ENCODE peak calls at places on chromosomes 12 and 14, in nine cellular contexts. One of them, this sample, is unnamed.

GRCh38 chr12:30925607-30926242 is 823 bp upstream of the TSPAN11 start:
- DNase-seq in OCI-LY7: no peak
- DNase-seq in tibial artery: peak; percentile 9
- DNase-seq in substantia nigra: no peak
- DNase-seq in heart right ventricle: no peak
- DNase-seq in PC-3: no peak
- DNase-seq in dorsolateral prefrontal cortex: no peak
- DNase-seq in GM23248: no peak
- DNase-seq in A673: no peak
- DNase-seq in this sample: no peak

GRCh38 chr14:95133282-95133681 is 24.0 kb downstream of the DICER1 start:
- DNase-seq in substantia nigra: no peak
- DNase-seq in dorsolateral prefrontal cortex: no peak
- DNase-seq in GM23248: no peak
- DNase-seq in PC-3: no peak
- DNase-seq in A673: no peak
- DNase-seq in heart right ventricle: no peak
- DNase-seq in OCI-LY7: no peak
- DNase-seq in tibial artery: no peak
- DNase-seq in this sample: no peak

GRCh38 chr12:104736307-104736706 is 221.8 kb downstream of the SLC41A2 start:
- DNase-seq in GM23248: peak; percentile 95
- DNase-seq in OCI-LY7: no peak
- DNase-seq in heart right ventricle: no peak
- DNase-seq in A673: peak; percentile 27
- DNase-seq in substantia nigra: no peak
- DNase-seq in tibial artery: no peak
- DNase-seq in PC-3: no peak
- DNase-seq in dorsolateral prefrontal cortex: no peak
- DNase-seq in this sample: no peak

GRCh38 chr14:35355981-35356839 is 48.3 kb downstream of the NFKBIA start:
- DNase-seq in heart right ventricle: no peak
- DNase-seq in OCI-LY7: no peak
- DNase-seq in A673: peak; percentile 33
- DNase-seq in GM23248: peak; percentile 60
- DNase-seq in dorsolateral prefrontal cortex: no peak
- DNase-seq in tibial artery: no peak
- DNase-seq in substantia nigra: no peak
- DNase-seq in PC-3: peak; percentile 53
- DNase-seq in this sample: peak; percentile 84

GRCh38 chr12:132392389-132393244 is 63.2 kb upstream of the GALNT9 start:
- DNase-seq in PC-3: no peak
- DNase-seq in tibial artery: no peak
- DNase-seq in A673: no peak
- DNase-seq in GM23248: no peak
- DNase-seq in dorsolateral prefrontal cortex: no peak
- DNase-seq in OCI-LY7: no peak
- DNase-seq in heart right ventricle: no peak
- DNase-seq in substantia nigra: no peak
- DNase-seq in this sample: no peak

GRCh38 chr12:52249041-52249461 is 16.0 kb downstream of the KRT7 start:
- DNase-seq in heart right ventricle: peak; percentile 61
- DNase-seq in GM23248: peak; percentile 36
- DNase-seq in OCI-LY7: no peak
- DNase-seq in PC-3: peak; percentile 62
- DNase-seq in substantia nigra: peak; percentile 50
- DNase-seq in dorsolateral prefrontal cortex: peak; percentile 16
- DNase-seq in tibial artery: peak; percentile 60
- DNase-seq in A673: no peak
- DNase-seq in this sample: peak; percentile 49

GRCh38 chr12:103858335-103858734 is 17.3 kb upstream of the NT5DC3 start:
- DNase-seq in tibial artery: no peak
- DNase-seq in GM23248: no peak
- DNase-seq in PC-3: no peak
- DNase-seq in heart right ventricle: no peak
- DNase-seq in substantia nigra: no peak
- DNase-seq in dorsolateral prefrontal cortex: no peak
- DNase-seq in OCI-LY7: no peak
- DNase-seq in A673: no peak
- DNase-seq in this sample: no peak

GRCh38 chr12:106226884-106227640 is 20.8 kb downstream of the CKAP4 start:
- DNase-seq in tibial artery: no peak
- DNase-seq in substantia nigra: peak; percentile 7
- DNase-seq in heart right ventricle: peak; percentile 43
- DNase-seq in A673: peak; percentile 70
- DNase-seq in OCI-LY7: peak; percentile 70
- DNase-seq in GM23248: peak; percentile 79
- DNase-seq in dorsolateral prefrontal cortex: peak; percentile 17
- DNase-seq in PC-3: peak; percentile 87
- DNase-seq in this sample: peak; percentile 79

GRCh38 chr14:78356406-78356805 is 186.2 kb downstream of the NRXN3 start:
- DNase-seq in substantia nigra: no peak
- DNase-seq in dorsolateral prefrontal cortex: peak; percentile 58
- DNase-seq in A673: no peak
- DNase-seq in GM23248: no peak
- DNase-seq in PC-3: no peak
- DNase-seq in tibial artery: no peak
- DNase-seq in heart right ventricle: no peak
- DNase-seq in OCI-LY7: no peak
- DNase-seq in this sample: no peak

GRCh38 chr14:72550513-72550912 is 343.4 kb downstream of the DPF3 start:
- DNase-seq in GM23248: no peak
- DNase-seq in PC-3: no peak
- DNase-seq in dorsolateral prefrontal cortex: no peak
- DNase-seq in tibial artery: no peak
- DNase-seq in A673: no peak
- DNase-seq in substantia nigra: no peak
- DNase-seq in heart right ventricle: no peak
- DNase-seq in OCI-LY7: no peak
- DNase-seq in this sample: no peak

GRCh38 chr12:78293039-78293686 is 462.5 kb downstream of the NAV3 start:
- DNase-seq in dorsolateral prefrontal cortex: no peak
- DNase-seq in PC-3: peak; percentile 74
- DNase-seq in tibial artery: no peak
- DNase-seq in GM23248: peak; percentile 44
- DNase-seq in heart right ventricle: no peak
- DNase-seq in substantia nigra: no peak
- DNase-seq in OCI-LY7: no peak
- DNase-seq in A673: no peak
- DNase-seq in this sample: no peak

GRCh38 chr12:25253371-25254068 is 2.8 kb upstream of the KRAS start:
- DNase-seq in heart right ventricle: no peak
- DNase-seq in A673: no peak
- DNase-seq in dorsolateral prefrontal cortex: no peak
- DNase-seq in OCI-LY7: peak; percentile 61
- DNase-seq in GM23248: no peak
- DNase-seq in substantia nigra: no peak
- DNase-seq in tibial artery: no peak
- DNase-seq in PC-3: no peak
- DNase-seq in this sample: no peak

GRCh38 chr14:68663385-68664076 is 129.3 kb downstream of the ZFP36L1 start:
- DNase-seq in A673: no peak
- DNase-seq in substantia nigra: no peak
- DNase-seq in heart right ventricle: no peak
- DNase-seq in tibial artery: no peak
- DNase-seq in GM23248: peak; percentile 82
- DNase-seq in OCI-LY7: no peak
- DNase-seq in PC-3: no peak
- DNase-seq in dorsolateral prefrontal cortex: no peak
- DNase-seq in this sample: no peak

GRCh38 chr14:39025810-39026627 is 77.0 kb downstream of the SEC23A start:
- DNase-seq in substantia nigra: no peak
- DNase-seq in PC-3: no peak
- DNase-seq in heart right ventricle: no peak
- DNase-seq in OCI-LY7: no peak
- DNase-seq in GM23248: peak; percentile 5
- DNase-seq in tibial artery: no peak
- DNase-seq in dorsolateral prefrontal cortex: no peak
- DNase-seq in A673: peak; percentile 27
- DNase-seq in this sample: no peak

GRCh38 chr14:24231263-24232120 is 675 bp downstream of the NEDD8 start:
- DNase-seq in tibial artery: no peak
- DNase-seq in OCI-LY7: peak; percentile 43
- DNase-seq in dorsolateral prefrontal cortex: no peak
- DNase-seq in PC-3: no peak
- DNase-seq in substantia nigra: no peak
- DNase-seq in A673: peak; percentile 17
- DNase-seq in heart right ventricle: no peak
- DNase-seq in GM23248: peak; percentile 31
- DNase-seq in this sample: no peak

GRCh38 chr14:88270781-88271180 is 52.3 kb downstream of the KCNK10 start:
- DNase-seq in A673: no peak
- DNase-seq in tibial artery: no peak
- DNase-seq in dorsolateral prefrontal cortex: no peak
- DNase-seq in heart right ventricle: no peak
- DNase-seq in PC-3: no peak
- DNase-seq in substantia nigra: no peak
- DNase-seq in OCI-LY7: no peak
- DNase-seq in GM23248: no peak
- DNase-seq in this sample: peak; percentile 78

GRCh38 chr12:29242921-29243431 is 93.9 kb downstream of the FAR2 start:
- DNase-seq in tibial artery: no peak
- DNase-seq in substantia nigra: no peak
- DNase-seq in dorsolateral prefrontal cortex: no peak
- DNase-seq in A673: peak; percentile 54
- DNase-seq in GM23248: no peak
- DNase-seq in PC-3: no peak
- DNase-seq in OCI-LY7: no peak
- DNase-seq in heart right ventricle: no peak
- DNase-seq in this sample: no peak

GRCh38 chr12:131860472-131861260 is 32.5 kb downstream of the MMP17 start:
- DNase-seq in PC-3: peak; percentile 95
- DNase-seq in GM23248: peak; percentile 87
- DNase-seq in substantia nigra: no peak
- DNase-seq in A673: peak; percentile 70
- DNase-seq in tibial artery: peak; percentile 35
- DNase-seq in heart right ventricle: peak; percentile 38
- DNase-seq in OCI-LY7: no peak
- DNase-seq in dorsolateral prefrontal cortex: no peak
- DNase-seq in this sample: peak; percentile 86

GRCh38 chr12:70609203-70609602 is 28.0 kb downstream of the PTPRB start:
- DNase-seq in dorsolateral prefrontal cortex: no peak
- DNase-seq in GM23248: peak; percentile 28
- DNase-seq in substantia nigra: no peak
- DNase-seq in OCI-LY7: no peak
- DNase-seq in tibial artery: no peak
- DNase-seq in A673: no peak
- DNase-seq in PC-3: no peak
- DNase-seq in heart right ventricle: no peak
- DNase-seq in this sample: peak; percentile 65

GRCh38 chr14:73759183-73759713 is 45.1 kb upstream of the PNMA1 start:
- DNase-seq in heart right ventricle: peak; percentile 87
- DNase-seq in GM23248: peak; percentile 82
- DNase-seq in OCI-LY7: peak; percentile 66
- DNase-seq in substantia nigra: no peak
- DNase-seq in PC-3: peak; percentile 56
- DNase-seq in dorsolateral prefrontal cortex: no peak
- DNase-seq in A673: peak; percentile 75
- DNase-seq in tibial artery: peak; percentile 67
- DNase-seq in this sample: peak; percentile 63

GRCh38 chr14:96393292-96393691 is 1.4 kb downstream of the AK7 start:
- DNase-seq in A673: no peak
- DNase-seq in heart right ventricle: no peak
- DNase-seq in PC-3: no peak
- DNase-seq in tibial artery: no peak
- DNase-seq in substantia nigra: no peak
- DNase-seq in OCI-LY7: no peak
- DNase-seq in dorsolateral prefrontal cortex: no peak
- DNase-seq in GM23248: no peak
- DNase-seq in this sample: no peak

DNA sequence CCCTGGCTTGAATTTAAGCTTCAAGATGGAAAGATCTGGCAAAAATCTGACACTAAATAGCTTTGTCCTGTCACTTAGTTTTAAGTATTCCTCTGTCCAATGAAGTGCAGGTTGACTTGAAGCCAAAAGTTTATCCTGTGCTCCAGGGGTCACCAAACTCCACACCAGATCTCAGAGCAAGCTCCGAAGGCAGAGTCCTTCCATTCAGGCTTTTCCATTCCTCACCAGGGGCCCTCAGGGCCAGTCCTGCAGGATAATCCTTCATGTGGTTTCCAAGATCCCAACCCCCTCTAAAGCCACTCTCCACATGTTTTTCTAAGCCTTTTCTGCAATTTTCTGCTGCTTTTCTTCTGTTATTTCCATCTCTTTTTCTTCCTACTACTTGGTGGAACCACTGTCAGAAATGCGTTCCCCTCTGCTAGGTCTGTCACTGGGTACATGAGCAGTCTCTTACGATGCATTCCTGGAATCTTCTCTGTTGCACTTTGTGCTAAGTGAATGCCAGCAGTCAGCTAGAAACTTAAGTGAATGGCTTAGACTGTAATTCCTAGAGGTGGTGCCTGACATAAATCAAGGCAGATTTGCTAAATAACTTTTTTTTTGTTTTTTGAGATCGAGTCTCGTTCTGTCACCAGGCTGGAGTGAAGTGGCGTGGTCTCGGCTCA is 251.4 kb downstream of the MSRB3 start:
- DNase-seq in GM23248: no peak
- DNase-seq in heart right ventricle: no peak
- DNase-seq in PC-3: no peak
- DNase-seq in substantia nigra: no peak
- DNase-seq in A673: no peak
- DNase-seq in dorsolateral prefrontal cortex: no peak
- DNase-seq in OCI-LY7: no peak
- DNase-seq in tibial artery: no peak
- DNase-seq in this sample: no peak
- H3K27ac ChIP-seq in GM23248: no peak overlapping the region
- H3K27ac ChIP-seq in heart right ventricle: no peak overlapping the region
- H3K27ac ChIP-seq in PC-3: no peak overlapping the region
- H3K27ac ChIP-seq in substantia nigra: no peak overlapping the region
- H3K27ac ChIP-seq in A673: no peak overlapping the region
- H3K27ac ChIP-seq in dorsolateral prefrontal cortex: no peak overlapping the region
- H3K27ac ChIP-seq in OCI-LY7: no peak overlapping the region
- H3K27ac ChIP-seq in tibial artery: no peak overlapping the region
- H3K27ac ChIP-seq in this sample: no peak overlapping the region

GRCh38 chr14:70640938-70641547 is 673 bp upstream of the TTC9 start:
- DNase-seq in substantia nigra: no peak
- DNase-seq in PC-3: peak; percentile 69
- DNase-seq in dorsolateral prefrontal cortex: peak; percentile 24
- DNase-seq in tibial artery: no peak
- DNase-seq in heart right ventricle: no peak
- DNase-seq in OCI-LY7: peak; percentile 85
- DNase-seq in GM23248: peak; percentile 43
- DNase-seq in A673: no peak
- DNase-seq in this sample: peak; percentile 75
- H3K27ac ChIP-seq in substantia nigra: no peak overlapping the region
- H3K27ac ChIP-seq in PC-3: no peak overlapping the region
- H3K27ac ChIP-seq in dorsolateral prefrontal cortex: no peak overlapping the region
- H3K27ac ChIP-seq in tibial artery: no peak overlapping the region
- H3K27ac ChIP-seq in heart right ventricle: no peak overlapping the region
- H3K27ac ChIP-seq in OCI-LY7: peak overlapping the region; percentile 82
- H3K27ac ChIP-seq in GM23248: no peak overlapping the region
- H3K27ac ChIP-seq in A673: no peak overlapping the region
- H3K27ac ChIP-seq in this sample: no peak overlapping the region

GRCh38 chr12:56126732-56127239 is 1.3 kb upstream of the ESYT1 start:
- DNase-seq in substantia nigra: no peak
- DNase-seq in OCI-LY7: peak; percentile 83
- DNase-seq in A673: no peak
- DNase-seq in PC-3: no peak
- DNase-seq in tibial artery: no peak
- DNase-seq in heart right ventricle: no peak
- DNase-seq in dorsolateral prefrontal cortex: no peak
- DNase-seq in GM23248: no peak
- DNase-seq in this sample: no peak
- H3K27ac ChIP-seq in substantia nigra: peak overlapping the region; percentile 86
- H3K27ac ChIP-seq in OCI-LY7: peak overlapping the region; percentile 96
- H3K27ac ChIP-seq in A673: peak overlapping the region; percentile 76
- H3K27ac ChIP-seq in PC-3: no peak overlapping the region
- H3K27ac ChIP-seq in tibial artery: peak overlapping the region; percentile 84
- H3K27ac ChIP-seq in heart right ventricle: peak overlapping the region; percentile 11
- H3K27ac ChIP-seq in dorsolateral prefrontal cortex: peak overlapping the region; percentile 75
- H3K27ac ChIP-seq in GM23248: peak overlapping the region; percentile 81
- H3K27ac ChIP-seq in this sample: peak overlapping the region; percentile 16

GRCh38 chr12:54424232-54424631 is 5.2 kb upstream of the ITGA5 start:
- DNase-seq in tibial artery: no peak
- DNase-seq in OCI-LY7: no peak
- DNase-seq in substantia nigra: no peak
- DNase-seq in dorsolateral prefrontal cortex: no peak
- DNase-seq in A673: no peak
- DNase-seq in PC-3: no peak
- DNase-seq in GM23248: peak; percentile 54
- DNase-seq in heart right ventricle: no peak
- DNase-seq in this sample: no peak
- H3K27ac ChIP-seq in tibial artery: peak overlapping the region; percentile 93
- H3K27ac ChIP-seq in OCI-LY7: no peak overlapping the region
- H3K27ac ChIP-seq in substantia nigra: no peak overlapping the region
- H3K27ac ChIP-seq in dorsolateral prefrontal cortex: no peak overlapping the region
- H3K27ac ChIP-seq in A673: no peak overlapping the region
- H3K27ac ChIP-seq in PC-3: no peak overlapping the region
- H3K27ac ChIP-seq in GM23248: peak overlapping the region; percentile 44
- H3K27ac ChIP-seq in heart right ventricle: no peak overlapping the region
- H3K27ac ChIP-seq in this sample: no peak overlapping the region